ENCODE peak calls at places on chromosomes 13 and 19, in ten cellular contexts. One of them, this sample, is unnamed.

GRCh38 chr13:48818495-48818961 is 157.2 kb upstream of the FNDC3A start:
- DNase-seq in stomach: no peak
- DNase-seq in tibial nerve: no peak
- DNase-seq in ovary: no peak
- DNase-seq in SK-N-SH: no peak
- DNase-seq in suprapubic skin: peak; percentile 80
- DNase-seq in K562: no peak
- DNase-seq in transverse colon: no peak
- DNase-seq in upper lobe of left lung: no peak
- DNase-seq in A549: no peak
- DNase-seq in this sample: no peak

GRCh38 chr19:47779524-47780214 is 1.2 kb downstream of the SELENOW start:
- DNase-seq in suprapubic skin: no peak
- DNase-seq in K562: peak; percentile 17
- DNase-seq in ovary: peak; percentile 48
- DNase-seq in SK-N-SH: no peak
- DNase-seq in tibial nerve: peak; percentile 45
- DNase-seq in stomach: peak; percentile 58
- DNase-seq in A549: no peak
- DNase-seq in upper lobe of left lung: peak; percentile 69
- DNase-seq in transverse colon: peak; percentile 63
- DNase-seq in this sample: no peak

GRCh38 chr19:45746866-45747265 is 13.6 kb downstream of the MEIOSIN start:
- DNase-seq in A549: no peak
- DNase-seq in stomach: no peak
- DNase-seq in ovary: no peak
- DNase-seq in K562: no peak
- DNase-seq in upper lobe of left lung: no peak
- DNase-seq in SK-N-SH: no peak
- DNase-seq in tibial nerve: no peak
- DNase-seq in transverse colon: no peak
- DNase-seq in suprapubic skin: no peak
- DNase-seq in this sample: no peak

GRCh38 chr19:15249912-15250634 is 17.8 kb upstream of the EPHX3 start:
- DNase-seq in tibial nerve: peak; percentile 45
- DNase-seq in ovary: peak; percentile 72
- DNase-seq in upper lobe of left lung: no peak
- DNase-seq in transverse colon: no peak
- DNase-seq in A549: no peak
- DNase-seq in SK-N-SH: no peak
- DNase-seq in suprapubic skin: no peak
- DNase-seq in stomach: no peak
- DNase-seq in K562: no peak
- DNase-seq in this sample: no peak

GRCh38 chr13:51156666-51157065 is 45.6 kb upstream of the C13orf42 start:
- DNase-seq in ovary: no peak
- DNase-seq in transverse colon: no peak
- DNase-seq in tibial nerve: no peak
- DNase-seq in A549: no peak
- DNase-seq in upper lobe of left lung: no peak
- DNase-seq in SK-N-SH: no peak
- DNase-seq in suprapubic skin: no peak
- DNase-seq in K562: no peak
- DNase-seq in stomach: no peak
- DNase-seq in this sample: no peak

GRCh38 chr19:2207991-2208860 is 27.9 kb downstream of the PLEKHJ1 start:
- DNase-seq in K562: peak; percentile 61
- DNase-seq in stomach: peak; percentile 48
- DNase-seq in A549: no peak
- DNase-seq in SK-N-SH: no peak
- DNase-seq in tibial nerve: peak; percentile 65
- DNase-seq in transverse colon: peak; percentile 63
- DNase-seq in suprapubic skin: peak; percentile 90
- DNase-seq in ovary: no peak
- DNase-seq in upper lobe of left lung: peak; percentile 36
- DNase-seq in this sample: no peak

GRCh38 chr19:27746691-27747380 is 1466.1 kb downstream of the UQCRFS1 start:
- DNase-seq in transverse colon: peak; percentile 21
- DNase-seq in K562: peak; percentile 8
- DNase-seq in SK-N-SH: peak; percentile 7
- DNase-seq in A549: peak; percentile 19
- DNase-seq in upper lobe of left lung: no peak
- DNase-seq in stomach: peak; percentile 39
- DNase-seq in suprapubic skin: peak; percentile 77
- DNase-seq in ovary: peak; percentile 30
- DNase-seq in tibial nerve: no peak
- DNase-seq in this sample: peak; percentile 86

GRCh38 chr19:48967346-48968178 is 2.5 kb downstream of the FTL start:
- DNase-seq in suprapubic skin: no peak
- DNase-seq in ovary: no peak
- DNase-seq in upper lobe of left lung: peak; percentile 80
- DNase-seq in SK-N-SH: no peak
- DNase-seq in tibial nerve: peak; percentile 57
- DNase-seq in transverse colon: peak; percentile 42
- DNase-seq in stomach: no peak
- DNase-seq in K562: no peak
- DNase-seq in A549: peak; percentile 60
- DNase-seq in this sample: no peak

GRCh38 chr13:21583496-21583895 is 20.5 kb downstream of the MICU2 start:
- DNase-seq in stomach: no peak
- DNase-seq in suprapubic skin: no peak
- DNase-seq in K562: no peak
- DNase-seq in A549: no peak
- DNase-seq in ovary: no peak
- DNase-seq in SK-N-SH: no peak
- DNase-seq in transverse colon: no peak
- DNase-seq in tibial nerve: no peak
- DNase-seq in upper lobe of left lung: no peak
- DNase-seq in this sample: no peak

GRCh38 chr19:38733493-38734175 is 10.6 kb downstream of the CAPN12 start:
- DNase-seq in SK-N-SH: no peak
- DNase-seq in suprapubic skin: no peak
- DNase-seq in ovary: peak; percentile 42
- DNase-seq in stomach: no peak
- DNase-seq in K562: no peak
- DNase-seq in tibial nerve: no peak
- DNase-seq in A549: peak; percentile 65
- DNase-seq in transverse colon: no peak
- DNase-seq in upper lobe of left lung: no peak
- DNase-seq in this sample: no peak
- TF ChIP-seq EP300 in SK-N-SH: no peak
- TF ChIP-seq EP300 in suprapubic skin: no peak
- TF ChIP-seq EP300 in ovary: no peak
- TF ChIP-seq EP300 in stomach: no peak
- TF ChIP-seq EP300 in K562: no peak
- TF ChIP-seq EP300 in tibial nerve: no peak
- TF ChIP-seq EP300 in A549: no peak
- TF ChIP-seq EP300 in transverse colon: no peak
- TF ChIP-seq EP300 in upper lobe of left lung: no peak
- TF ChIP-seq EP300 in this sample: no peak

GRCh38 chr19:3383121-3383722 is 16.8 kb downstream of the NFIC start:
- DNase-seq in tibial nerve: peak; percentile 48
- DNase-seq in A549: no peak
- DNase-seq in transverse colon: no peak
- DNase-seq in SK-N-SH: no peak
- DNase-seq in ovary: peak; percentile 71
- DNase-seq in suprapubic skin: no peak
- DNase-seq in K562: no peak
- DNase-seq in stomach: no peak
- DNase-seq in upper lobe of left lung: no peak
- DNase-seq in this sample: no peak

GRCh38 chr19:3382460-3383100 is 16.2 kb downstream of the NFIC start:
- DNase-seq in stomach: no peak
- DNase-seq in upper lobe of left lung: no peak
- DNase-seq in ovary: no peak
- DNase-seq in A549: no peak
- DNase-seq in SK-N-SH: no peak
- DNase-seq in tibial nerve: no peak
- DNase-seq in suprapubic skin: no peak
- DNase-seq in K562: no peak
- DNase-seq in transverse colon: no peak
- DNase-seq in this sample: no peak

GRCh38 chr19:3378352-3379146 is 12.2 kb downstream of the NFIC start:
- DNase-seq in suprapubic skin: no peak
- DNase-seq in A549: no peak
- DNase-seq in stomach: no peak
- DNase-seq in K562: peak; percentile 71
- DNase-seq in transverse colon: no peak
- DNase-seq in upper lobe of left lung: no peak
- DNase-seq in SK-N-SH: peak; percentile 70
- DNase-seq in ovary: no peak
- DNase-seq in tibial nerve: no peak
- DNase-seq in this sample: no peak

GRCh38 chr19:3380829-3381228 is 14.4 kb downstream of the NFIC start:
- DNase-seq in upper lobe of left lung: no peak
- DNase-seq in stomach: no peak
- DNase-seq in K562: no peak
- DNase-seq in ovary: no peak
- DNase-seq in suprapubic skin: no peak
- DNase-seq in A549: no peak
- DNase-seq in tibial nerve: no peak
- DNase-seq in SK-N-SH: no peak
- DNase-seq in transverse colon: no peak
- DNase-seq in this sample: no peak

GRCh38 chr19:3381701-3382372 is 15.5 kb downstream of the NFIC start:
- DNase-seq in tibial nerve: no peak
- DNase-seq in SK-N-SH: no peak
- DNase-seq in K562: no peak
- DNase-seq in stomach: no peak
- DNase-seq in upper lobe of left lung: no peak
- DNase-seq in ovary: peak; percentile 87
- DNase-seq in suprapubic skin: peak; percentile 78
- DNase-seq in A549: no peak
- DNase-seq in transverse colon: no peak
- DNase-seq in this sample: no peak
- H3K4me1 ChIP-seq in tibial nerve: peaks cover 44% of the 10 kb centered on the region
- H3K4me1 ChIP-seq in SK-N-SH: peaks cover 8% of the 10 kb centered on the region
- H3K4me1 ChIP-seq in K562: peaks cover 67% of the 10 kb centered on the region
- H3K4me1 ChIP-seq in stomach: peaks cover 98% of the 10 kb centered on the region
- H3K4me1 ChIP-seq in upper lobe of left lung: peaks cover 49% of the 10 kb centered on the region
- H3K4me1 ChIP-seq in ovary: peaks cover 50% of the 10 kb centered on the region
- H3K4me1 ChIP-seq in suprapubic skin: peaks cover 68% of the 10 kb centered on the region
- H3K4me1 ChIP-seq in A549: peaks cover 41% of the 10 kb centered on the region
- H3K4me1 ChIP-seq in transverse colon: peaks cover 35% of the 10 kb centered on the region
- H3K4me1 ChIP-seq in this sample: peaks cover 64% of the 10 kb centered on the region

DNA sequence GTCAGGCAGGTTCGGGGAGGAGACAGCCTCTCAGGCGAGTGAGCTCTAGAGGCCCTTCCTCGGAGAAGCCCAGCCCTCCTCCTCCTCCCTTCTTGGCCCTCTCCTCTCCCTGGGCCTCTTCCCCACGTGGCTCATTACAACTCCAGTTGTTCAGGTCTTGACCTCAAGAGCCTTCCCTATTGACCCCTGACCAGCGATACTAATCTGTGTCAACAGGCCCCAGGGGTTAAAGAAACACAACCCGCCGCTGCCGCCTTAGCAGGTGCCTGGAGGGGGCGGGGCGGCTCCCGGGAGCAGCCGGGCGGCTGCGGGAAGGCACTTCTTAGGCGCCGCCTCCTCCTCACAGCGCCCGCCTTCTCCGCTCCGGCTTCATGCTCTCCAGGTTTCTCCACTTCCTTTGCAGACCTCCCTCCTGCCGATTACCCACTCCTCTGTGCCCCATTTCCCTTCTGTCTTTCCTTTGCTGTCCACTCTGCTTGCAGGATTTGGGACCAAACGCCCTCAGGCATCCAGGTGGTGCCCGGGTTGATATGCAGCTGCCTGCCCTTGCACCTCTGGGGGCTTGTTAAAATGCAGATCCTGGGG is 51.0 kb downstream of the LYL1 start:
- DNase-seq in upper lobe of left lung: peak; percentile 92
- DNase-seq in K562: peak; percentile 95
- DNase-seq in suprapubic skin: no peak
- DNase-seq in stomach: peak; percentile 88
- DNase-seq in ovary: peak; percentile 74
- DNase-seq in transverse colon: peak; percentile 76
- DNase-seq in SK-N-SH: no peak
- DNase-seq in tibial nerve: peak; percentile 50
- DNase-seq in A549: no peak
- DNase-seq in this sample: no peak
- TF ChIP-seq EP300 in upper lobe of left lung: no peak
- TF ChIP-seq EP300 in K562: peak; percentile 45
- TF ChIP-seq EP300 in suprapubic skin: no peak
- TF ChIP-seq EP300 in stomach: no peak
- TF ChIP-seq EP300 in ovary: no peak
- TF ChIP-seq EP300 in transverse colon: no peak
- TF ChIP-seq EP300 in SK-N-SH: no peak
- TF ChIP-seq EP300 in tibial nerve: no peak
- TF ChIP-seq EP300 in A549: no peak
- TF ChIP-seq EP300 in this sample: no peak

GRCh38 chr19:38715540-38715939 is 28.7 kb downstream of the CAPN12 start:
- DNase-seq in tibial nerve: no peak
- DNase-seq in upper lobe of left lung: no peak
- DNase-seq in transverse colon: no peak
- DNase-seq in stomach: peak; percentile 86
- DNase-seq in K562: no peak
- DNase-seq in ovary: no peak
- DNase-seq in suprapubic skin: no peak
- DNase-seq in SK-N-SH: no peak
- DNase-seq in A549: no peak
- DNase-seq in this sample: no peak

GRCh38 chr19:38717051-38717450 is 27.2 kb downstream of the CAPN12 start:
- DNase-seq in ovary: no peak
- DNase-seq in K562: no peak
- DNase-seq in stomach: no peak
- DNase-seq in A549: no peak
- DNase-seq in suprapubic skin: no peak
- DNase-seq in upper lobe of left lung: no peak
- DNase-seq in SK-N-SH: no peak
- DNase-seq in tibial nerve: no peak
- DNase-seq in transverse colon: no peak
- DNase-seq in this sample: no peak

GRCh38 chr19:38719761-38720558 is 24.3 kb downstream of the CAPN12 start:
- DNase-seq in transverse colon: no peak
- DNase-seq in SK-N-SH: no peak
- DNase-seq in stomach: no peak
- DNase-seq in ovary: no peak
- DNase-seq in upper lobe of left lung: no peak
- DNase-seq in tibial nerve: no peak
- DNase-seq in K562: no peak
- DNase-seq in A549: no peak
- DNase-seq in suprapubic skin: no peak
- DNase-seq in this sample: no peak

GRCh38 chr19:38718747-38719543 is 25.3 kb downstream of the CAPN12 start:
- DNase-seq in tibial nerve: no peak
- DNase-seq in upper lobe of left lung: no peak
- DNase-seq in SK-N-SH: peak; percentile 64
- DNase-seq in suprapubic skin: no peak
- DNase-seq in stomach: peak; percentile 71
- DNase-seq in transverse colon: no peak
- DNase-seq in A549: no peak
- DNase-seq in ovary: no peak
- DNase-seq in K562: peak; percentile 42
- DNase-seq in this sample: no peak

DNA sequence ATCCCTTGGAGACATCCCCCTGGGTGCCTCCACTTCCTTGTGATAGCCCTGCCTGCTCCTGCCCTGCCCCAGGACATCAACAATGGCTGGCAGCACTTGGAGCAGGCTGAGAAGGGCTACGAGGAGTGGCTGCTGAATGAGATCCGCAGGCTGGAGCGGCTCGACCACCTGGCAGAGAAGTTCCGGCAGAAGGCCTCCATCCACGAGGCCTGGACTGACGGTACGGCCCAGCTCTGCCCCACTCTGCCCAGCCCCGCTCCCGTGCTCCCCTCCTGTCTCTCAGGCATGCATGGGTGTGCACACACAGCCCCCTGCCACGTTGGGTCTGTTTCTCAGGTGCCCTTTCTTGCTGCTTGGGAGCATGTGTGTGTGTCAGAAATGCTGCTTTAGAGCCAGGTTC is 26.4 kb downstream of the CAPN12 start:
- DNase-seq in K562: no peak
- DNase-seq in SK-N-SH: no peak
- DNase-seq in tibial nerve: no peak
- DNase-seq in stomach: no peak
- DNase-seq in upper lobe of left lung: no peak
- DNase-seq in suprapubic skin: no peak
- DNase-seq in transverse colon: no peak
- DNase-seq in A549: no peak
- DNase-seq in ovary: no peak
- DNase-seq in this sample: no peak
- H3K4me1 ChIP-seq in K562: peaks cover 39% of the 10 kb centered on the region
- H3K4me1 ChIP-seq in SK-N-SH: no peaks in the 10 kb centered on the region
- H3K4me1 ChIP-seq in tibial nerve: peaks cover 51% of the 10 kb centered on the region
- H3K4me1 ChIP-seq in stomach: peaks cover 86% of the 10 kb centered on the region
- H3K4me1 ChIP-seq in upper lobe of left lung: peaks cover 42% of the 10 kb centered on the region
- H3K4me1 ChIP-seq in suprapubic skin: peaks cover 41% of the 10 kb centered on the region
- H3K4me1 ChIP-seq in transverse colon: no peaks in the 10 kb centered on the region
- H3K4me1 ChIP-seq in A549: peaks cover 33% of the 10 kb centered on the region
- H3K4me1 ChIP-seq in ovary: peaks cover 10% of the 10 kb centered on the region
- H3K4me1 ChIP-seq in this sample: peaks cover 84% of the 10 kb centered on the region